ENCODE peak calls at places on chromosome 18, in eight cellular contexts. K, W, J, B, T, H, C and V are unnamed samples.

GRCh38 chr18:24544141-24544498 is 83.7 kb downstream of the HRH4 start:
- DNase-seq in K (peak), W (no peak), J (no peak), B (peak), T (peak), H (peak), C (no peak), V (no peak)

GRCh38 chr18:25827961-25828561 is 262.4 kb downstream of the SS18 start:
- DNase-seq in K (no peak), W (no peak), J (no peak), B (no peak), T (peak), H (no peak), C (no peak), V (peak)

GRCh38 chr18:45334188-45334587 is 281.1 kb upstream of the SLC14A2 start:
- DNase-seq in K (no peak), W (no peak), J (no peak), B (no peak), T (no peak), H (no peak), C (no peak), V (no peak)

GRCh38 chr18:62073882-62074281 is 113.0 kb downstream of the PIGN start:
- DNase-seq in K (no peak), W (no peak), J (no peak), B (no peak), T (no peak), H (no peak), C (no peak), V (no peak)

GRCh38 chr18:66168834-66169233 is 418.0 kb downstream of the CDH7 start:
- DNase-seq in K (no peak), W (no peak), J (no peak), B (no peak), T (no peak), H (no peak), C (no peak), V (no peak)

GRCh38 chr18:394997-395383 is 105.5 kb downstream of the COLEC12 start:
- DNase-seq in K (no peak), W (no peak), J (no peak), B (peak), T (peak), H (no peak), C (no peak), V (peak)

GRCh38 chr18:56172527-56172926 is 465.9 kb downstream of the TXNL1 start:
- DNase-seq in K (no peak), W (no peak), J (no peak), B (no peak), T (no peak), H (no peak), C (no peak), V (no peak)

GRCh38 chr18:9069482-9070059 is 32.9 kb upstream of the NDUFV2 start:
- DNase-seq in K (no peak), W (no peak), J (no peak), B (no peak), T (no peak), H (no peak), C (peak), V (no peak)

GRCh38 chr18:73756256-73757091 is 391.2 kb downstream of the FBXO15 start:
- DNase-seq in K (no peak), W (no peak), J (no peak), B (no peak), T (peak), H (peak), C (no peak), V (peak)

GRCh38 chr18:40949138-40949949 is 1005.7 kb upstream of the PIK3C3 start:
- DNase-seq in K (no peak), W (no peak), J (no peak), B (no peak), T (no peak), H (peak), C (no peak), V (no peak)

GRCh38 chr18:57498857-57499256 is 63.7 kb downstream of the ONECUT2 start:
- DNase-seq in K (no peak), W (no peak), J (no peak), B (no peak), T (no peak), H (no peak), C (no peak), V (no peak)

GRCh38 chr18:22047485-22047884 is 121.9 kb upstream of the GATA6 start:
- DNase-seq in K (no peak), W (no peak), J (no peak), B (no peak), T (no peak), H (no peak), C (no peak), V (no peak)

GRCh38 chr18:33870059-33870458 is 292.0 kb downstream of the ASXL3 start:
- DNase-seq in K (no peak), W (no peak), J (no peak), B (peak), T (peak), H (no peak), C (no peak), V (peak)

GRCh38 chr18:30510882-30511281 is 531.7 kb downstream of the DSC3 start:
- DNase-seq in K (no peak), W (no peak), J (no peak), B (no peak), T (no peak), H (no peak), C (no peak), V (no peak)

GRCh38 chr18:8469793-8470192 is 139.4 kb upstream of the RAB12 start:
- DNase-seq in K (no peak), W (no peak), J (no peak), B (peak), T (peak), H (no peak), C (no peak), V (peak)

GRCh38 chr18:8358066-8358795 is 251.0 kb upstream of the RAB12 start:
- DNase-seq in K (no peak), W (no peak), J (no peak), B (no peak), T (peak), H (no peak), C (no peak), V (no peak)

GRCh38 chr18:33757037-33757436 is 179.0 kb downstream of the ASXL3 start:
- DNase-seq in K (no peak), W (no peak), J (no peak), B (peak), T (peak), H (no peak), C (no peak), V (no peak)

GRCh38 chr18:37967261-37967660 is 401.7 kb upstream of the CELF4 start:
- DNase-seq in K (no peak), W (no peak), J (no peak), B (no peak), T (no peak), H (no peak), C (no peak), V (no peak)

GRCh38 chr18:36601316-36601715 is 227.5 kb downstream of the TPGS2 start:
- DNase-seq in K (no peak), W (no peak), J (no peak), B (no peak), T (no peak), H (no peak), C (no peak), V (no peak)

GRCh38 chr18:26487437-26487836 is 60.9 kb downstream of the KCTD1 start:
- DNase-seq in K (no peak), W (no peak), J (no peak), B (peak), T (peak), H (no peak), C (no peak), V (no peak)

GRCh38 chr18:79662051-79662450 is 17.6 kb upstream of the CTDP1 start:
- DNase-seq in K (no peak), W (no peak), J (no peak), B (no peak), T (no peak), H (no peak), C (no peak), V (no peak)

GRCh38 chr18:25132786-25133496 is 219.0 kb downstream of the ZNF521 start:
- DNase-seq in K (no peak), W (no peak), J (no peak), B (no peak), T (no peak), H (no peak), C (no peak), V (no peak)

GRCh38 chr18:45503988-45504387 is 111.3 kb upstream of the SLC14A2 start:
- DNase-seq in K (no peak), W (no peak), J (no peak), B (no peak), T (peak), H (no peak), C (no peak), V (no peak)

GRCh38 chr18:32798209-32798960 is 25.6 kb upstream of the KLHL14 start:
- DNase-seq in K (no peak), W (no peak), J (no peak), B (no peak), T (no peak), H (no peak), C (no peak), V (no peak)

GRCh38 chr18:5841518-5841917 is 53.8 kb downstream of the TMEM200C start:
- DNase-seq in K (no peak), W (no peak), J (no peak), B (peak), T (peak), H (no peak), C (no peak), V (no peak)

GRCh38 chr18:79736846-79737245 is 57.2 kb downstream of the CTDP1 start:
- DNase-seq in K (no peak), W (no peak), J (no peak), B (no peak), T (no peak), H (no peak), C (no peak), V (no peak)